ENCODE peak calls at places on chromosome 3, in five cellular contexts. J is brain microvascular endothelial cell, B is fibroblast of lung, X is AG10803, Z is body of pancreas. P is an unnamed sample.

GRCh38 chr3:69902386-69902785 is 97.1 kb upstream of the SAMMSON start:
- DNase-seq in J (no peak), B (no peak), X (no peak), Z (no peak), P (no peak)

GRCh38 chr3:133426721-133427120 is 26.9 kb downstream of the BFSP2 start:
- DNase-seq in J (peak; percentile 62), B (no peak), X (peak; percentile 58), Z (no peak), P (peak; percentile 79)

GRCh38 chr3:29279830-29280229 is 1.0 kb upstream of the RBMS3 start:
- DNase-seq in J (no peak), B (peak; percentile 49), X (peak; percentile 38), Z (no peak), P (peak; percentile 51)

GRCh38 chr3:134904796-134905646 is 110.0 kb downstream of the EPHB1 start:
- DNase-seq in J (no peak), B (no peak), X (no peak), Z (no peak), P (no peak)

GRCh38 chr3:177135841-177136492 is 61.3 kb downstream of the TBL1XR1 start:
- DNase-seq in J (no peak), B (no peak), X (no peak), Z (no peak), P (no peak)

GRCh38 chr3:156433138-156433537 is 121.8 kb downstream of the SSR3 start:
- DNase-seq in J (peak; percentile 14), B (peak; percentile 8), X (peak; percentile 8), Z (no peak), P (peak; percentile 18)

GRCh38 chr3:435161-435560 is 238.6 kb downstream of the CHL1 start:
- DNase-seq in J (no peak), B (no peak), X (no peak), Z (no peak), P (no peak)

GRCh38 chr3:32432711-32433530 is 41.3 kb downstream of the CMTM7 start:
- DNase-seq in J (no peak), B (peak; percentile 54), X (peak; percentile 50), Z (no peak), P (peak; percentile 33)

GRCh38 chr3:136860541-136860940 is 1.5 kb upstream of the NCK1 start:
- DNase-seq in J (no peak), B (peak; percentile 36), X (peak; percentile 33), Z (no peak), P (peak; percentile 81)

GRCh38 chr3:32423956-32424558 is 32.4 kb downstream of the CMTM7 start:
- DNase-seq in J (no peak), B (no peak), X (no peak), Z (no peak), P (no peak)

GRCh38 chr3:133881987-133882825 is 13.5 kb downstream of the RAB6B start:
- DNase-seq in J (no peak), B (no peak), X (no peak), Z (no peak), P (no peak)

GRCh38 chr3:37862219-37862711 is 585 bp downstream of the CTDSPL start:
- DNase-seq in J (peak; percentile 22), B (peak; percentile 41), X (peak; percentile 23), Z (peak; percentile 45), P (peak; percentile 54)

GRCh38 chr3:29693863-29694262 is 413.0 kb downstream of the RBMS3 start:
- DNase-seq in J (peak; percentile 86), B (peak; percentile 81), X (peak; percentile 99), Z (no peak), P (peak; percentile 90)

GRCh38 chr3:109373933-109374332 is 36.6 kb upstream of the DPPA4 start:
- DNase-seq in J (no peak), B (no peak), X (no peak), Z (no peak), P (no peak)

GRCh38 chr3:28935141-28935540 is 345.7 kb upstream of the RBMS3 start:
- DNase-seq in J (no peak), B (no peak), X (no peak), Z (no peak), P (no peak)

GRCh38 chr3:12097972-12098371 is 60.7 kb downstream of the TIMP4 start:
- DNase-seq in J (no peak), B (no peak), X (no peak), Z (no peak), P (peak; percentile 4)

GRCh38 chr3:39096775-39097174 is 10.7 kb downstream of the GORASP1 start:
- DNase-seq in J (peak; percentile 16), B (no peak), X (peak; percentile 46), Z (peak; percentile 50), P (no peak)

GRCh38 chr3:33146791-33147445 is 33.1 kb downstream of the CRTAP start:
- DNase-seq in J (peak; percentile 49), B (peak; percentile 81), X (peak; percentile 40), Z (no peak), P (peak; percentile 65)

GRCh38 chr3:180594631-180595348 is 7.2 kb upstream of the TTC14 start:
- DNase-seq in J (no peak), B (peak; percentile 55), X (peak; percentile 51), Z (no peak), P (peak; percentile 71)

GRCh38 chr3:130748981-130749380 is 2.4 kb upstream of the PIK3R4 start:
- DNase-seq in J (no peak), B (no peak), X (peak; percentile 79), Z (no peak), P (peak; percentile 41)

GRCh38 chr3:27978440-27978839 is 256.3 kb upstream of the EOMES start:
- DNase-seq in J (no peak), B (no peak), X (peak; percentile 6), Z (no peak), P (peak; percentile 40)

GRCh38 chr3:44338828-44339127 is 212 bp downstream of the TCAIM start:
- DNase-seq in J (no peak), B (no peak), X (no peak), Z (no peak), P (no peak)

GRCh38 chr3:44338010-44338827 is at the start of gene TCAIM:
- DNase-seq in J (peak; percentile 96), B (peak; percentile 98), X (peak; percentile 94), Z (peak; percentile 98), P (peak; percentile 95)

GRCh38 chr3:44342191-44342790 is 3.7 kb downstream of the TCAIM start:
- DNase-seq in J (peak; percentile 41), B (peak; percentile 89), X (peak; percentile 84), Z (no peak), P (peak; percentile 53)

GRCh38 chr3:44339181-44339741 is 695 bp downstream of the TCAIM start:
- DNase-seq in J (no peak), B (no peak), X (no peak), Z (no peak), P (peak; percentile 6)

GRCh38 chr3:44339990-44340389 is 1.4 kb downstream of the TCAIM start:
- DNase-seq in J (no peak), B (no peak), X (no peak), Z (no peak), P (no peak)
- H3K4me3 ChIP-seq in J (peak overlapping the region; percentile 93), B (peak overlapping the region; percentile 77), X (peak overlapping the region; percentile 93), Z (no peak overlapping the region), P (no peak overlapping the region)

DNA sequence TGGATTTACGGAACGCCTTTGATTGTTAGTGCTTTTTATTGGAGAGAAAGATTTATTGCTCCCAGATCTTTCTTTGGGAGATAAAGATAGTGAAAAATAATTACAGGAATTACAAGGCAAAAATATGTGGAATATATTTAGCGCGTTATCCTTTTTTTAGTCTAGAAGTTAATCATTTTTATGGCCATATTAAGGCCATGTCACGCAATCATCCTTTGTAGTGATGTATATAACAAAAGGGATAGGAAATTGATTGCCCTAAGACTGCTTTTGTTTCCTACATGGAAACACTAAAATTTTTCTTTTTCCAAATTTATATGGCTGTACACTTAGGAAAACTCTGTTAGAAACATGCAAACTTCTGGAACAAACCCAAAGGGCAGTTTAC is 1.5 kb downstream of the TRPC1 start:
- DNase-seq in J (no peak), B (no peak), X (no peak), Z (no peak), P (no peak)
- H3K4me3 ChIP-seq in J (peak overlapping the region; percentile 83), B (peak overlapping the region; percentile 93), X (peak overlapping the region; percentile 76), Z (no peak overlapping the region), P (peak overlapping the region; percentile 74)

GRCh38 chr3:10993729-10994065 is 1.1 kb downstream of the SLC6A1 start:
- DNase-seq in J (no peak), B (no peak), X (no peak), Z (no peak), P (no peak)
- H3K4me3 ChIP-seq in J (no peak overlapping the region), B (no peak overlapping the region), X (no peak overlapping the region), Z (no peak overlapping the region), P (no peak overlapping the region)

DNA sequence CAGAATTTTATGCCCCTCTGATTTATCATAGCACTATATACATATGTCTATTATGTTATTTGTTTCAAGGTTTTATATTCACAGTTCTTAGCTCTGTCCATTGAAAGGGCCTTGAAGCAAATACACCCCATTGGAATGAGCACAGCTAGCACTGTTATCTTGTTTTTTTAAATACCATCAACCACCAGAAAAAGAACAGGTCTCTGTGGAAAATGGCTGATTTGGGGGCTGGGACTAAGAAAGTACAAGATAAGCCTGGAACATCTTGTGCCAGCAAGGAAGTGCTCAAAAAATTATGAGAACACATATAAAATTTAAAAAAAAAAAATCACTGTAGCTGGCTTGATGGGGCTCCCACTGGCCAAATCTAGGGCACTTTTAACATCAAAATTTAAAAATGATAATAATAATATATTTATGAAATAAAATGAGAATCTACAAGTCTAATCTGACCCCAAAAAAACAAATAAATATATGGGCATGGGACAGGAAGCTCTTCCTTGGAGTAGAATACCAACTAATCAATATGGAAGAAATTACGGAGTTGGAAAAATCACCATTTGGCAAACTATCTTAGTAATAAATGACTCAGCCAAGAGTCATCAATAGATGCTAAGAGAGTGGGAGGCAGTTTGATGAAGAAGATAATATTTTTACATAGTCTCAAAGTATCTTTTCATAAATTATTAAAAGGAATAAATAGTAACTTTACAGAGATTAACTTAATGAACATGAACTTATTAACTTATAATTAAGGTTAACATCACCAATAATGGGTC is 20.5 kb downstream of the IFT80 start:
- DNase-seq in J (peak; percentile 16), B (no peak), X (no peak), Z (no peak), P (peak; percentile 77)
- H3K4me3 ChIP-seq in J (no peak overlapping the region), B (no peak overlapping the region), X (no peak overlapping the region), Z (no peak overlapping the region), P (no peak overlapping the region)

GRCh38 chr3:51670053-51670666 is 892 bp upstream of the TEX264 start:
- DNase-seq in J (no peak), B (no peak), X (no peak), Z (no peak), P (no peak)
- H3K4me3 ChIP-seq in J (peak overlapping the region; percentile 79), B (no peak overlapping the region), X (no peak overlapping the region), Z (no peak overlapping the region), P (no peak overlapping the region)

GRCh38 chr3:56758539-56758981 is 43.2 kb downstream of the ARHGEF3 start:
- DNase-seq in J (peak; percentile 83), B (peak; percentile 94), X (peak; percentile 95), Z (peak; percentile 64), P (peak; percentile 93)
- H3K4me3 ChIP-seq in J (no peak overlapping the region), B (no peak overlapping the region), X (no peak overlapping the region), Z (no peak overlapping the region), P (no peak overlapping the region)